ENCODE peak calls at places on chromosomes 3 and 15, in six cellular contexts. One of them, this sample, is unnamed. For H3K9me3, the result is how much of the 10 kb centered on the place peaks cover.

GRCh38 chr3:32175607-32176197 is 62.8 kb upstream of the CMTM8 start:
- DNase-seq in CD8-positive, alpha-beta T cell: peak
- DNase-seq in prostate gland: peak
- DNase-seq in WERI-Rb-1: peak
- DNase-seq in RWPE2: no peak
- DNase-seq in tibial nerve: no peak
- DNase-seq in this sample: peak

GRCh38 chr3:157354722-157355121 is 81.9 kb upstream of the PTX3 start:
- DNase-seq in CD8-positive, alpha-beta T cell: no peak
- DNase-seq in prostate gland: no peak
- DNase-seq in WERI-Rb-1: no peak
- DNase-seq in RWPE2: no peak
- DNase-seq in tibial nerve: no peak
- DNase-seq in this sample: no peak

GRCh38 chr3:66582721-66583141 is 81.9 kb upstream of the LRIG1 start:
- DNase-seq in CD8-positive, alpha-beta T cell: peak
- DNase-seq in prostate gland: no peak
- DNase-seq in WERI-Rb-1: peak
- DNase-seq in RWPE2: no peak
- DNase-seq in tibial nerve: peak
- DNase-seq in this sample: no peak

GRCh38 chr15:98616397-98616796 is 31.9 kb upstream of the IGF1R start:
- DNase-seq in CD8-positive, alpha-beta T cell: no peak
- DNase-seq in prostate gland: no peak
- DNase-seq in WERI-Rb-1: no peak
- DNase-seq in RWPE2: no peak
- DNase-seq in tibial nerve: no peak
- DNase-seq in this sample: no peak

GRCh38 chr3:50136714-50137405 is 18.3 kb upstream of the SEMA3F start:
- DNase-seq in CD8-positive, alpha-beta T cell: no peak
- DNase-seq in prostate gland: no peak
- DNase-seq in WERI-Rb-1: no peak
- DNase-seq in RWPE2: no peak
- DNase-seq in tibial nerve: no peak
- DNase-seq in this sample: no peak

GRCh38 chr3:70832035-70832795 is 519.8 kb upstream of the MDFIC2 start:
- DNase-seq in CD8-positive, alpha-beta T cell: no peak
- DNase-seq in prostate gland: no peak
- DNase-seq in WERI-Rb-1: no peak
- DNase-seq in RWPE2: no peak
- DNase-seq in tibial nerve: no peak
- DNase-seq in this sample: no peak

GRCh38 chr15:62165029-62165792 is at the start of gene C2CD4B:
- DNase-seq in CD8-positive, alpha-beta T cell: no peak
- DNase-seq in prostate gland: peak
- DNase-seq in WERI-Rb-1: peak
- DNase-seq in RWPE2: peak
- DNase-seq in tibial nerve: no peak
- DNase-seq in this sample: peak

GRCh38 chr15:82852906-82853635 is 43.6 kb downstream of the WHAMM start:
- DNase-seq in CD8-positive, alpha-beta T cell: no peak
- DNase-seq in prostate gland: no peak
- DNase-seq in WERI-Rb-1: no peak
- DNase-seq in RWPE2: peak
- DNase-seq in tibial nerve: no peak
- DNase-seq in this sample: peak

GRCh38 chr3:30964612-30965011 is 70.2 kb upstream of the GADL1 start:
- DNase-seq in CD8-positive, alpha-beta T cell: no peak
- DNase-seq in prostate gland: no peak
- DNase-seq in WERI-Rb-1: no peak
- DNase-seq in RWPE2: no peak
- DNase-seq in tibial nerve: no peak
- DNase-seq in this sample: no peak

GRCh38 chr3:106058485-106058884 is 189.7 kb upstream of the CBLB start:
- DNase-seq in CD8-positive, alpha-beta T cell: no peak
- DNase-seq in prostate gland: no peak
- DNase-seq in WERI-Rb-1: peak
- DNase-seq in RWPE2: no peak
- DNase-seq in tibial nerve: no peak
- DNase-seq in this sample: no peak

GRCh38 chr15:63276342-63277043 is 912 bp upstream of the APH1B start:
- DNase-seq in CD8-positive, alpha-beta T cell: no peak
- DNase-seq in prostate gland: no peak
- DNase-seq in WERI-Rb-1: no peak
- DNase-seq in RWPE2: no peak
- DNase-seq in tibial nerve: no peak
- DNase-seq in this sample: no peak

GRCh38 chr3:32106929-32107362 is 526 bp downstream of the GPD1L start:
- DNase-seq in CD8-positive, alpha-beta T cell: no peak
- DNase-seq in prostate gland: peak
- DNase-seq in WERI-Rb-1: no peak
- DNase-seq in RWPE2: no peak
- DNase-seq in tibial nerve: no peak
- DNase-seq in this sample: peak

GRCh38 chr15:27854601-27855000 is 244.5 kb downstream of the OCA2 start:
- DNase-seq in CD8-positive, alpha-beta T cell: no peak
- DNase-seq in prostate gland: no peak
- DNase-seq in WERI-Rb-1: no peak
- DNase-seq in RWPE2: peak
- DNase-seq in tibial nerve: no peak
- DNase-seq in this sample: no peak

GRCh38 chr15:27851811-27852210 is 247.3 kb downstream of the OCA2 start:
- DNase-seq in CD8-positive, alpha-beta T cell: no peak
- DNase-seq in prostate gland: no peak
- DNase-seq in WERI-Rb-1: no peak
- DNase-seq in RWPE2: peak
- DNase-seq in tibial nerve: no peak
- DNase-seq in this sample: peak

GRCh38 chr15:27850961-27851636 is 248.0 kb downstream of the OCA2 start:
- DNase-seq in CD8-positive, alpha-beta T cell: no peak
- DNase-seq in prostate gland: no peak
- DNase-seq in WERI-Rb-1: no peak
- DNase-seq in RWPE2: no peak
- DNase-seq in tibial nerve: no peak
- DNase-seq in this sample: peak

GRCh38 chr15:27855137-27855536 is 244.0 kb downstream of the OCA2 start:
- DNase-seq in CD8-positive, alpha-beta T cell: no peak
- DNase-seq in prostate gland: no peak
- DNase-seq in WERI-Rb-1: no peak
- DNase-seq in RWPE2: peak
- DNase-seq in tibial nerve: no peak
- DNase-seq in this sample: no peak

DNA sequence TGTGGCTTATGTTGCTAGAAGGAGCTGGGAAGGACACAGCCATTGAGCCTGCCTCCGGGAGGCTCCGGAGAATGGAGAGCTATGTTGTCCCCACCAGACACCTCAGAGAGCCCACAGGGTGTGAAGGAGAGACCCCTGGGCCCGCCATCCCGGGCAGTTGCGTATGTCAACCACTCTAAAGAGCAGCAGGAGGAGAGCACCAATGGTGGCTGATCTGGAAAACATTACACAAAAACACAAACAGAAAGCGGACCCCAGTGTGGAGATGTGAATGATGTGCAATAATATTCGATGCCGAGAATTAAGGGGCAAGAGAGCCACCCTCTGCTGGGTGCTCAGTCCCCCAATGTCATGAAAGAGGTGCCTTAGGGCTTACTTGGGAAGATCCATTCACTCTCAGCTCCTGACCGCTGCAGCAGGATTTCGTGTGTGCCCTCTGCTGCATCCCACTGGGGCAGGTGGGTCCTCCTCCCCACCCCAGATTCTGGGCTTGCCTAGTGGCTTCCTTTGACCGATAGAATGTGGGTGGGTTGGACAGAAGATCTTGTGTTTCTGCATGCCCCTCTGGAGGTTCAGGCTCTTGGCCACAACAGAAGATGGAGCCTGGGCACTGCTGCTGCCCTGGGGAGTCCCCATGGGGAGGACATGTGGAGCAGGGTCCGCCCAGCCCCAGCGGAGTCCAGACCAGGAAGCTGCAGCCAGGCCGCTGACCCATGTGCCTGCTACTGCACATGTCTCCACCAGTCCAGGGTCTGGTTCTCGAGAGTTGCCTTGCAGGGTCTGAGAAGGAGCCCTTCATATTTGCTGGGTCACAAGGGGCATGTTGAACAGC is 245.3 kb downstream of the OCA2 start:
- DNase-seq in CD8-positive, alpha-beta T cell: no peak
- DNase-seq in prostate gland: no peak
- DNase-seq in WERI-Rb-1: no peak
- DNase-seq in RWPE2: peak
- DNase-seq in tibial nerve: no peak
- DNase-seq in this sample: peak
- H3K9me3 ChIP-seq in CD8-positive, alpha-beta T cell: under half
- H3K9me3 ChIP-seq in prostate gland: under half
- H3K9me3 ChIP-seq in WERI-Rb-1: under half
- H3K9me3 ChIP-seq in RWPE2: under half
- H3K9me3 ChIP-seq in tibial nerve: under half
- H3K9me3 ChIP-seq in this sample: half or more

DNA sequence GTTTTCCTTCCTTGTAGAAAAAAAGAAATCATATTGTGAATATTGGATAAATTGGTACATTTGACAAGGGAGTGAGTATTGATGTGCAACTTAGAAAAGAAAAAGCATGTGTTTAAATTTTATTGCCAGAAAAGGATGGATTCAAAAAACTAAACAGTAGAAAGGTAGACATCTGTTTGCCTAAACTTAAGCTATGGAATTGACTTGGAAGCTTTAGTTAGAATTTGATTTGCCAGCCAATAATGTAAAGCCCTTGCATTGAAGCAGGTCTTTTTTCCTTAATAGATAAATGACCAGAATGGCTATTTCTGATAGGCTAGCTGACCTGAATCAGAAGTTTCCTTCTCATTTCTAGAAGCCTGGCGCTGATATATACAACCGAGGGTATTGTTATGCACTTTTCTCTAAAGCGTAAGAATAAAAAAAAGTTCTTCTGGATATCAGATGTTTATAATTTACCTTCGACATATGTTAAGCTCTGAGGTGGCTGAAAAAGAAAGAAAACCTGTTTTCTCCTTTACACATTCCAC is 4.2 kb downstream of the RARB start:
- DNase-seq in CD8-positive, alpha-beta T cell: no peak
- DNase-seq in prostate gland: no peak
- DNase-seq in WERI-Rb-1: no peak
- DNase-seq in RWPE2: no peak
- DNase-seq in tibial nerve: no peak
- DNase-seq in this sample: no peak
- H3K4me3 ChIP-seq in CD8-positive, alpha-beta T cell: no peak
- H3K4me3 ChIP-seq in prostate gland: peak
- H3K4me3 ChIP-seq in WERI-Rb-1: no peak
- H3K4me3 ChIP-seq in RWPE2: no peak
- H3K4me3 ChIP-seq in tibial nerve: peak
- H3K4me3 ChIP-seq in this sample: no peak

GRCh38 chr3:186425788-186426730 is 64.0 kb upstream of the DGKG start:
- DNase-seq in CD8-positive, alpha-beta T cell: no peak
- DNase-seq in prostate gland: no peak
- DNase-seq in WERI-Rb-1: peak
- DNase-seq in RWPE2: no peak
- DNase-seq in tibial nerve: no peak
- DNase-seq in this sample: no peak
- TF ChIP-seq CTCF in CD8-positive, alpha-beta T cell: no peak
- TF ChIP-seq CTCF in prostate gland: no peak
- TF ChIP-seq CTCF in WERI-Rb-1: peak
- TF ChIP-seq CTCF in RWPE2: no peak
- TF ChIP-seq CTCF in tibial nerve: no peak
- TF ChIP-seq CTCF in this sample: peak

DNA sequence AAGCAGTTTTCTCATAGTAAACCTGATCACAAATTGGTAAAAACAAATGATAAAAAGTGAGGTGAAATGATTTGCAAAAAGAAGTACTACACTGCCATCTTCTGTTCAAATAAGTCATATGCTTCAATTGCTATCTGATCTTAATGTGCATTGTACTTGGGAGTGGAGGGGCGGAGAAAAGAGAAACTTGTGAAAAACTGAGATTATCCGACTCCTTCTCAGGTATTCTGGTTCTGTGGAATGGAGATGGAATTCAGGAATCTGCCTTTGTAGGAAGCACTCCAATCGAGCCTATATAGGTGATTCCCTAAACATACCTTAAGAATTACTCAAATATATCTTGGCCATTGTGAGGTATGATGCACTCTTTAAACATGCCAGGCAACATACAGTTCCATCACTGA is 180.6 kb downstream of the CHL1 start:
- DNase-seq in CD8-positive, alpha-beta T cell: no peak
- DNase-seq in prostate gland: no peak
- DNase-seq in WERI-Rb-1: no peak
- DNase-seq in RWPE2: no peak
- DNase-seq in tibial nerve: no peak
- DNase-seq in this sample: no peak
- H3K9me3 ChIP-seq in CD8-positive, alpha-beta T cell: under half
- H3K9me3 ChIP-seq in prostate gland: under half
- H3K9me3 ChIP-seq in WERI-Rb-1: under half
- H3K9me3 ChIP-seq in RWPE2: under half
- H3K9me3 ChIP-seq in tibial nerve: under half
- H3K9me3 ChIP-seq in this sample: under half

This sample was measured in stomach.